ENCODE peak calls at places on chromosomes 7 and 10, in five cellular contexts. V, A, F, P and C are unnamed samples. For H3K9me3, the result is how much of the 10 kb centered on the place peaks cover.

GRCh38 chr7:1806354-1806753 is 136.3 kb downstream of the ELFN1 start:
- DNase-seq in V (no peak), P (no peak), A (no peak), F (no peak), C (no peak)

GRCh38 chr10:28555358-28555757 is 22.4 kb downstream of the WAC start:
- DNase-seq in A (no peak), V (no peak), F (no peak), P (no peak), C (no peak)

GRCh38 chr10:13054844-13055243 is 45.1 kb upstream of the OPTN start:
- DNase-seq in V (no peak), A (no peak), F (no peak), P (no peak), C (no peak)

GRCh38 chr10:66513504-66513903 is 412.3 kb upstream of the LRRTM3 start:
- DNase-seq in A (no peak), F (no peak), V (no peak), P (no peak), C (no peak)

GRCh38 chr7:111041577-111041976 is 49.4 kb upstream of the LRRN3 start:
- DNase-seq in F (peak), P (no peak), V (no peak), A (no peak), C (no peak)

GRCh38 chr7:155682484-155682883 is 38.0 kb downstream of the RBM33 start:
- DNase-seq in F (no peak), A (no peak), P (no peak), V (no peak), C (no peak)

GRCh38 chr10:44419790-44420549 is 35.1 kb upstream of the CXCL12 start:
- DNase-seq in P (no peak), A (peak), V (no peak), F (no peak), C (no peak)

GRCh38 chr7:84780158-84781124 is 406.4 kb downstream of the SEMA3D start:
- DNase-seq in F (no peak), V (no peak), A (no peak), P (no peak), C (no peak)

GRCh38 chr10:114548662-114549061 is 109.4 kb downstream of the ABLIM1 start:
- DNase-seq in P (peak), F (peak), A (no peak), V (no peak), C (no peak)

GRCh38 chr10:26914898-26915297 is 54.1 kb upstream of the ABI1 start:
- DNase-seq in V (no peak), F (no peak), A (no peak), P (no peak), C (no peak)

GRCh38 chr7:77580762-77581350 is 43.8 kb downstream of the PTPN12 start:
- DNase-seq in P (no peak), F (no peak), V (no peak), A (peak), C (no peak)

GRCh38 chr10:95214793-95215192 is 20.8 kb downstream of the ACSM6 start:
- DNase-seq in V (no peak), F (peak), P (no peak), A (no peak), C (no peak)

GRCh38 chr10:7133958-7134357 is 276.9 kb downstream of the SFMBT2 start:
- DNase-seq in F (no peak), P (no peak), V (no peak), A (no peak), C (no peak)

GRCh38 chr10:57775250-57775649 is 492.4 kb downstream of the IPMK start:
- DNase-seq in F (no peak), V (no peak), A (no peak), P (no peak), C (no peak)

GRCh38 chr7:21281193-21281592 is 146.7 kb upstream of the SP4 start:
- DNase-seq in F (no peak), V (no peak), P (no peak), A (no peak), C (no peak)

GRCh38 chr7:28921822-28922221 is 36.3 kb downstream of the TRIL start:
- DNase-seq in A (no peak), P (peak), V (no peak), F (peak), C (no peak)

GRCh38 chr10:72320676-72321247 is 34.0 kb downstream of the DNAJB12 start:
- DNase-seq in A (peak), V (peak), F (peak), P (peak), C (no peak)

GRCh38 chr7:116180302-116180701 is 30.0 kb upstream of the TES start:
- DNase-seq in P (no peak), V (no peak), A (no peak), F (peak), C (no peak)

GRCh38 chr10:122955892-122956291 is 1.9 kb upstream of the C10orf88 start:
- DNase-seq in P (no peak), F (no peak), A (no peak), V (no peak), C (no peak)

GRCh38 chr7:16803881-16804673 is 722 bp downstream of the AGR2 start:
- DNase-seq in A (no peak), V (no peak), P (no peak), F (no peak), C (no peak)

GRCh38 chr7:46444266-46444665 is 523.2 kb upstream of the IGFBP3 start:
- DNase-seq in V (no peak), P (no peak), F (no peak), A (no peak), C (no peak)

GRCh38 chr10:106395061-106395749 is 769.3 kb downstream of the SORCS1 start:
- DNase-seq in V (no peak), F (peak), A (no peak), P (no peak), C (no peak)

GRCh38 chr10:61860964-61861758 is 40.3 kb upstream of the ARID5B start:
- DNase-seq in A (no peak), P (no peak), V (no peak), F (no peak), C (no peak)

GRCh38 chr10:20100157-20100556 is 283.9 kb downstream of the PLXDC2 start:
- DNase-seq in P (no peak), F (peak), A (no peak), V (no peak), C (no peak)

GRCh38 chr10:110739811-110740271 is 95.7 kb downstream of the RBM20 start:
- DNase-seq in A (no peak), F (no peak), V (no peak), P (no peak), C (no peak)

GRCh38 chr10:54010337-54010736 is 790.7 kb downstream of the PCDH15 start:
- DNase-seq in V (no peak), P (no peak), A (no peak), F (no peak), C (no peak)

GRCh38 chr7:24763303-24763901 is 6.1 kb upstream of the GSDME start:
- DNase-seq in V (no peak), A (no peak), P (no peak), F (no peak), C (no peak)

GRCh38 chr10:132550366-132551092 is 12.9 kb downstream of the INPP5A start:
- DNase-seq in A (no peak), V (no peak), P (no peak), F (no peak), C (no peak)

GRCh38 chr10:126902157-126902556 is 3.1 kb upstream of the DOCK1 start:
- DNase-seq in F (peak), A (no peak), V (no peak), P (no peak), C (no peak)

GRCh38 chr7:94432799-94433198 is 38.1 kb downstream of the COL1A2 start:
- DNase-seq in P (no peak), F (peak), A (no peak), V (no peak), C (no peak)

GRCh38 chr10:72367301-72367970 is 12.7 kb upstream of the DNAJB12 start:
- DNase-seq in A (no peak), P (no peak), F (no peak), V (no peak), C (no peak)

GRCh38 chr10:57336339-57336738 is 931.4 kb downstream of the IPMK start:
- DNase-seq in A (no peak), P (no peak), F (no peak), V (no peak), C (no peak)

GRCh38 chr7:84921154-84921553 is 265.7 kb downstream of the SEMA3D start:
- DNase-seq in F (no peak), V (no peak), A (no peak), P (no peak), C (no peak)

GRCh38 chr10:24929056-24929544 is 23.3 kb downstream of the PRTFDC1 start:
- DNase-seq in V (no peak), F (peak), A (no peak), P (no peak), C (no peak)

GRCh38 chr10:132906836-132907235 is 35.5 kb downstream of the CFAP46 start:
- DNase-seq in P (no peak), A (no peak), V (no peak), F (no peak), C (no peak)

GRCh38 chr10:88245974-88246511 is 337.1 kb downstream of the RNLS start:
- DNase-seq in V (no peak), P (peak), A (no peak), F (peak), C (no peak)

GRCh38 chr10:69101451-69102095 is 13.7 kb downstream of the SRGN start:
- DNase-seq in P (no peak), F (peak), A (peak), V (no peak), C (no peak)

GRCh38 chr10:4686644-4686996 is 139.4 kb upstream of the AKR1E2 start:
- DNase-seq in F (peak), P (no peak), A (no peak), V (no peak), C (no peak)

GRCh38 chr10:18406136-18406535 is 245.3 kb downstream of the NSUN6 start:
- DNase-seq in F (no peak), P (no peak), A (no peak), V (no peak), C (no peak)

GRCh38 chr7:25622716-25623115 is 394.4 kb upstream of the NPVF start:
- DNase-seq in A (no peak), F (no peak), V (no peak), P (no peak), C (no peak)

DNA sequence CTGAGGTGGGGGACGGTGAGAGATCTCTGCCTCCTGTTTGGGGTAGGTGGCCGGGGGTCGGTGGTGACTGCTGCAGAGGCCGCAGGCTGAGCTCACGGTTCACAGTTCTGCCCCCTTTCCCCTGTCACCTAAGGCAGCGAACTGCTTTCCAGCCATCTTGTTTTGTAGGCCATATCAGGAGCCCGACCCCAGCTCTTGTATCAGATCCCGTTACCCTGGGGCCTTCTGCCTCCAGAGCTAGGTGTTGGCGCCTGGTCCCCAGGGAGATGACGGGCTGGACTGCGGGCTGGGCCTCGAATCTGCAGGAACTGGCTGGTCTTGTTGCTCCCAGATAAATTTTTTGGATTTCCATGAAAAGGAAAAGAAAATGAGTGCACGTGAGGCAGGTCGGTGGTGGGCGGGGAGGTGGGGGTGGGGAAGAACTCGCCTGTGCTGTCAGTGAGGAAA is 183.0 kb downstream of the DNAJB6 start:
- DNase-seq in A (no peak), F (no peak), P (no peak), V (no peak), C (no peak)
- H3K9me3 ChIP-seq in A (under half), F (under half), P (under half), V (under half), C (under half)

DNA sequence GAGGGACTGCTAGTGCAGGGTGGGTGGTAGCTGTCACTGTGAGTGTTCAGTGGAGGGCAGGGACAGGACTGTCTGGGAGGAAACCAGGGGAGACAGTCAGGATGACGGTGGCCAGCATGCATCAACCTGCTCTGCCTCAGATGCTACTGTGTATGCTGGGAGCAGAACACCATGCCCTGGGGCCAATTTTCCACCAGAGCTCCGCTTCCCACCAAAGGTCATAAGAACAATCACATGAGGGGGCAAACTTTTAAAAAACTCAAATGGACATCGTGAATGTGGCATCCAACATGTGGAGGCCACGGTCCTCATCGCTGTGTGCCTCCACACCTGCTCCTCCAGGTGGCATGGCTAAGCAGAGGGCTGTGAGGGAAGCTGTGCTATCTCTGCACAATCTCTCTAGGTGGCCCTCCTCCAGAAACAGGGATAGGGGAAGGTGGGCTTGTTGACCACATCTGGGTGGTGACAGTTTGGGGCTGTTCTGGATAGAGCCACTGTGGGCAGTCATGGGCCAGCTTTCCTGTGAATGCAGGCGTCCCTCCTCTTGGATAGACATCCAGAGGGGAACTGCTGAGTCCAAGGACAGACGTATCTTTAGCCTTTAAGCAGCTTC is 411.0 kb downstream of the PTPRN2 start:
- DNase-seq in F (no peak), P (no peak), A (no peak), V (no peak), C (no peak)
- H3K9me3 ChIP-seq in F (under half), P (under half), A (under half), V (under half), C (under half)

DNA sequence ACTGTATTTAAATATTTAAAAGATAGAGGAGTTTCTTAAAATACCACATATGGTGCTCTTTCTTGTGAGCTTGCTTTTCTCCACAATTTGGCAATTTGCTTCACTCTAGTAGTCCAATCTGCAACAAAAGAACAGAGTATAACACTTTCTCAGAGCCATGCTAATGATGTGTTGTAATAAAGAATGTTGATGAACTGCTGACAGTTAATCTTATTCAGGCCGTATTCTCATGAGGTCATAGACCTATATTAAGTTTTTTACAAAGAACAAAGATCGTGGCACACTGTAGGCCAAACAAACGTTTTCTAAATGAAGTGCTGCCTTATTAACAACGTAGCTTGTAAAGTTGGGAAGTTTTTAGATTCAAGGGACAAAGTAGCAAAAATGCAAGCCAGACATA is 160.0 kb downstream of the GALNT11 start:
- DNase-seq in A (no peak), P (no peak), V (no peak), F (peak), C (no peak)
- H3K9me3 ChIP-seq in A (under half), P (under half), V (under half), F (under half), C (under half)

GRCh38 chr10:109105725-109106124 is 817.6 kb downstream of the XPNPEP1 start:
- DNase-seq in F (no peak), A (no peak), V (no peak), P (no peak), C (no peak)
- H3K9me3 ChIP-seq in F (under half), A (under half), V (under half), P (under half), C (under half)

GRCh38 chr10:131215776-131216175 is 95.7 kb downstream of the TCERG1L start:
- DNase-seq in F (no peak), P (no peak), V (no peak), A (no peak), C (no peak)
- H3K9me3 ChIP-seq in F (under half), P (under half), V (under half), A (under half), C (under half)

GRCh38 chr7:57437581-57437980 is 12.4 kb upstream of the ZNF716 start:
- DNase-seq in F (no peak), P (no peak), V (no peak), A (no peak), C (no peak)

GRCh38 chr7:57438244-57438643 is 11.7 kb upstream of the ZNF716 start:
- DNase-seq in V (no peak), F (no peak), A (no peak), P (no peak), C (no peak)

DNA sequence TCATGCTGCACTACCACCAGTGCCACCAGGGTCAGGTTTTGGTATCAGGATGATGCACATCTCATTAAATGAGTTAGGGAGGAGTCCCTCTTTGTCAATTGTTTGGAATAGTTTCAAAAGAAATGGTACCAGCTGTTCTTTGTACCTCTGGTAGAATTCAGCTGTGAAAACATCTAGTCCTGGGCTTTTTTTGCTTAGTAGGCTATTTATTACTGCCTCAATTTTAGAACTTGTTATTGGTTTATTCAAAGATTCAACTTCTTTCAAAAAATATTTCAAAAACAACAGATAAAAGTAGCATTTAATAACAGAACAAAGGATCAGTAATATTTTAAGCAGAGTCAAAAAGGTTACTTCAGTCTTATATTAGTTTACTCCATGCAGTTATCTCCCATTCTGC is 6.4 kb upstream of the ZNF716 start:
- DNase-seq in A (no peak), F (no peak), V (no peak), P (no peak), C (no peak)
- H3K9me3 ChIP-seq in A (under half), F (under half), V (under half), P (under half), C (under half)

GRCh38 chr10:15541376-15541775 is 170.3 kb upstream of the FAM171A1 start:
- DNase-seq in V (no peak), F (no peak), A (no peak), P (no peak), C (no peak)

GRCh38 chr10:15540729-15541128 is 169.6 kb upstream of the FAM171A1 start:
- DNase-seq in F (no peak), V (no peak), A (no peak), P (no peak), C (no peak)

GRCh38 chr10:15542817-15543216 is 171.7 kb upstream of the FAM171A1 start:
- DNase-seq in F (no peak), V (no peak), P (no peak), A (no peak), C (no peak)

GRCh38 chr10:15543994-15544393 is 172.9 kb upstream of the FAM171A1 start:
- DNase-seq in V (no peak), A (no peak), F (no peak), P (no peak), C (no peak)

GRCh38 chr10:15539262-15539661 is 168.2 kb upstream of the FAM171A1 start:
- DNase-seq in A (no peak), F (no peak), V (no peak), P (no peak), C (no peak)
- H3K9me3 ChIP-seq in A (under half), F (under half), V (under half), P (under half), C (under half)

GRCh38 chr7:158183431-158183830 is 404.2 kb downstream of the PTPRN2 start:
- DNase-seq in A (no peak), V (no peak), P (no peak), F (no peak), C (no peak)

GRCh38 chr7:158186406-158186805 is 401.2 kb downstream of the PTPRN2 start:
- DNase-seq in P (no peak), A (no peak), F (no peak), V (no peak), C (no peak)

GRCh38 chr7:158187055-158187770 is 400.4 kb downstream of the PTPRN2 start:
- DNase-seq in A (no peak), F (no peak), V (no peak), P (no peak), C (no peak)

GRCh38 chr7:158188676-158189075 is 398.9 kb downstream of the PTPRN2 start:
- DNase-seq in F (no peak), A (no peak), V (no peak), P (no peak), C (no peak)

DNA sequence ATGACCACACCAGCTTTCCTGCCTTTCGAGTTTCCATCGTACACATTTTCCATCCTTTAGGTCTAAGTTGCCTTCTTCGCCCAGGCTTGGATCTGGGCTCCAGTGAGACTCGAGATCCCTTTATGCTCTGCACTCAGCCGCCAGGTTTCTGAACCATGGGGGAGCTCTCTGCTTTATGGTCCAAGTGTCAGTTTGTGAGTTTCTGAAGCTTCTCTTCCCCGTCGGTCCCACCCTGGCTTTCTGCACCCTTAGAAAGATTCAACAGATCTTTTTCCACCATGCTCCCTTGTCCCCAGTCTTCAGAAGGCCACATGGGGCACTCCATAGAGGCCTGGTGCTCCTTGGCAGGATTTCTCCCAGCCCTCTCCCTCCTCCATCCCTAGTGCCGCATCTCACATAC is 402.0 kb downstream of the PTPRN2 start:
- DNase-seq in A (no peak), F (no peak), P (no peak), V (no peak), C (no peak)
- H3K9me3 ChIP-seq in A (under half), F (under half), P (under half), V (under half), C (under half)